ENCODE peak calls at places on chromosomes 5 and 9, in seven cellular contexts. One of them, this sample, is unnamed.

GRCh38 chr9:120693609-120694008 is 20.7 kb downstream of the MEGF9 start:
- DNase-seq in activated CD4-positive, alpha-beta T cell treated with anti-CD3 and anti-CD28 coated beads, Interleukin-2, amount 50 U/mL, for 1 hour: no peak
- DNase-seq in activated CD4-positive, CD25-positive, alpha-beta regulatory T cell treated with anti-CD3 and anti-CD28 coated beads, Interleukin-2, amount 50 U/mL, for 16 hours: no peak
- DNase-seq in A549: peak; percentile 41
- DNase-seq in midbrain: no peak
- DNase-seq in BJ: no peak
- DNase-seq in mesenteric fat pad: no peak
- DNase-seq in this sample: no peak

GRCh38 chr9:95305770-95306492 is 11.6 kb downstream of the FANCC start:
- DNase-seq in midbrain: no peak
- DNase-seq in mesenteric fat pad: no peak
- DNase-seq in activated CD4-positive, CD25-positive, alpha-beta regulatory T cell treated with anti-CD3 and anti-CD28 coated beads, Interleukin-2, amount 50 U/mL, for 16 hours: no peak
- DNase-seq in activated CD4-positive, alpha-beta T cell treated with anti-CD3 and anti-CD28 coated beads, Interleukin-2, amount 50 U/mL, for 1 hour: no peak
- DNase-seq in A549: peak; percentile 22
- DNase-seq in BJ: no peak
- DNase-seq in this sample: no peak

GRCh38 chr9:98726735-98727134 is 18.0 kb upstream of the GABBR2 start:
- DNase-seq in A549: no peak
- DNase-seq in activated CD4-positive, alpha-beta T cell treated with anti-CD3 and anti-CD28 coated beads, Interleukin-2, amount 50 U/mL, for 1 hour: no peak
- DNase-seq in midbrain: peak; percentile 28
- DNase-seq in mesenteric fat pad: no peak
- DNase-seq in BJ: no peak
- DNase-seq in activated CD4-positive, CD25-positive, alpha-beta regulatory T cell treated with anti-CD3 and anti-CD28 coated beads, Interleukin-2, amount 50 U/mL, for 16 hours: no peak
- DNase-seq in this sample: peak; percentile 10

GRCh38 chr5:136620016-136620419 is 254.7 kb upstream of the TRPC7 start:
- DNase-seq in midbrain: no peak
- DNase-seq in activated CD4-positive, CD25-positive, alpha-beta regulatory T cell treated with anti-CD3 and anti-CD28 coated beads, Interleukin-2, amount 50 U/mL, for 16 hours: no peak
- DNase-seq in BJ: peak; percentile 12
- DNase-seq in A549: peak; percentile 16
- DNase-seq in activated CD4-positive, alpha-beta T cell treated with anti-CD3 and anti-CD28 coated beads, Interleukin-2, amount 50 U/mL, for 1 hour: no peak
- DNase-seq in mesenteric fat pad: no peak
- DNase-seq in this sample: no peak

GRCh38 chr5:38745836-38746732 is 99.7 kb upstream of the OSMR start:
- DNase-seq in activated CD4-positive, alpha-beta T cell treated with anti-CD3 and anti-CD28 coated beads, Interleukin-2, amount 50 U/mL, for 1 hour: no peak
- DNase-seq in midbrain: peak; percentile 71
- DNase-seq in activated CD4-positive, CD25-positive, alpha-beta regulatory T cell treated with anti-CD3 and anti-CD28 coated beads, Interleukin-2, amount 50 U/mL, for 16 hours: no peak
- DNase-seq in A549: no peak
- DNase-seq in BJ: no peak
- DNase-seq in mesenteric fat pad: no peak
- DNase-seq in this sample: no peak

GRCh38 chr9:92721548-92721947 is 43.1 kb downstream of the BICD2 start:
- DNase-seq in midbrain: no peak
- DNase-seq in BJ: no peak
- DNase-seq in activated CD4-positive, alpha-beta T cell treated with anti-CD3 and anti-CD28 coated beads, Interleukin-2, amount 50 U/mL, for 1 hour: no peak
- DNase-seq in activated CD4-positive, CD25-positive, alpha-beta regulatory T cell treated with anti-CD3 and anti-CD28 coated beads, Interleukin-2, amount 50 U/mL, for 16 hours: no peak
- DNase-seq in A549: no peak
- DNase-seq in mesenteric fat pad: no peak
- DNase-seq in this sample: no peak

GRCh38 chr9:129164246-129164930 is 13.7 kb downstream of the IER5L start:
- DNase-seq in BJ: no peak
- DNase-seq in A549: no peak
- DNase-seq in midbrain: peak; percentile 27
- DNase-seq in activated CD4-positive, CD25-positive, alpha-beta regulatory T cell treated with anti-CD3 and anti-CD28 coated beads, Interleukin-2, amount 50 U/mL, for 16 hours: no peak
- DNase-seq in mesenteric fat pad: no peak
- DNase-seq in activated CD4-positive, alpha-beta T cell treated with anti-CD3 and anti-CD28 coated beads, Interleukin-2, amount 50 U/mL, for 1 hour: no peak
- DNase-seq in this sample: no peak

GRCh38 chr9:115107701-115108100 is 10.3 kb downstream of the TNC start:
- DNase-seq in mesenteric fat pad: no peak
- DNase-seq in BJ: no peak
- DNase-seq in activated CD4-positive, alpha-beta T cell treated with anti-CD3 and anti-CD28 coated beads, Interleukin-2, amount 50 U/mL, for 1 hour: no peak
- DNase-seq in A549: no peak
- DNase-seq in midbrain: no peak
- DNase-seq in activated CD4-positive, CD25-positive, alpha-beta regulatory T cell treated with anti-CD3 and anti-CD28 coated beads, Interleukin-2, amount 50 U/mL, for 16 hours: no peak
- DNase-seq in this sample: no peak

GRCh38 chr5:6145616-6146237 is 232.6 kb downstream of the MED10 start:
- DNase-seq in A549: no peak
- DNase-seq in BJ: no peak
- DNase-seq in midbrain: no peak
- DNase-seq in mesenteric fat pad: no peak
- DNase-seq in activated CD4-positive, alpha-beta T cell treated with anti-CD3 and anti-CD28 coated beads, Interleukin-2, amount 50 U/mL, for 1 hour: no peak
- DNase-seq in activated CD4-positive, CD25-positive, alpha-beta regulatory T cell treated with anti-CD3 and anti-CD28 coated beads, Interleukin-2, amount 50 U/mL, for 16 hours: no peak
- DNase-seq in this sample: no peak

GRCh38 chr9:137504432-137504777 is 45.3 kb upstream of the NSMF start:
- DNase-seq in activated CD4-positive, alpha-beta T cell treated with anti-CD3 and anti-CD28 coated beads, Interleukin-2, amount 50 U/mL, for 1 hour: no peak
- DNase-seq in BJ: no peak
- DNase-seq in midbrain: no peak
- DNase-seq in mesenteric fat pad: no peak
- DNase-seq in activated CD4-positive, CD25-positive, alpha-beta regulatory T cell treated with anti-CD3 and anti-CD28 coated beads, Interleukin-2, amount 50 U/mL, for 16 hours: no peak
- DNase-seq in A549: no peak
- DNase-seq in this sample: no peak

GRCh38 chr9:136518623-136519022 is 27.2 kb downstream of the NOTCH1 start:
- DNase-seq in activated CD4-positive, alpha-beta T cell treated with anti-CD3 and anti-CD28 coated beads, Interleukin-2, amount 50 U/mL, for 1 hour: no peak
- DNase-seq in mesenteric fat pad: no peak
- DNase-seq in BJ: no peak
- DNase-seq in activated CD4-positive, CD25-positive, alpha-beta regulatory T cell treated with anti-CD3 and anti-CD28 coated beads, Interleukin-2, amount 50 U/mL, for 16 hours: no peak
- DNase-seq in A549: peak; percentile 31
- DNase-seq in midbrain: no peak
- DNase-seq in this sample: no peak

GRCh38 chr9:119667163-119667562 is 297.9 kb upstream of the BRINP1 start:
- DNase-seq in activated CD4-positive, CD25-positive, alpha-beta regulatory T cell treated with anti-CD3 and anti-CD28 coated beads, Interleukin-2, amount 50 U/mL, for 16 hours: no peak
- DNase-seq in midbrain: no peak
- DNase-seq in A549: no peak
- DNase-seq in mesenteric fat pad: no peak
- DNase-seq in BJ: no peak
- DNase-seq in activated CD4-positive, alpha-beta T cell treated with anti-CD3 and anti-CD28 coated beads, Interleukin-2, amount 50 U/mL, for 1 hour: no peak
- DNase-seq in this sample: no peak

GRCh38 chr5:117454716-117455212 is 880.1 kb upstream of the SEMA6A start:
- DNase-seq in BJ: no peak
- DNase-seq in activated CD4-positive, CD25-positive, alpha-beta regulatory T cell treated with anti-CD3 and anti-CD28 coated beads, Interleukin-2, amount 50 U/mL, for 16 hours: no peak
- DNase-seq in midbrain: no peak
- DNase-seq in activated CD4-positive, alpha-beta T cell treated with anti-CD3 and anti-CD28 coated beads, Interleukin-2, amount 50 U/mL, for 1 hour: peak; percentile 29
- DNase-seq in mesenteric fat pad: no peak
- DNase-seq in A549: peak; percentile 42
- DNase-seq in this sample: peak; percentile 83

GRCh38 chr5:157449011-157449723 is 10.8 kb upstream of the NIPAL4 start:
- DNase-seq in activated CD4-positive, alpha-beta T cell treated with anti-CD3 and anti-CD28 coated beads, Interleukin-2, amount 50 U/mL, for 1 hour: no peak
- DNase-seq in activated CD4-positive, CD25-positive, alpha-beta regulatory T cell treated with anti-CD3 and anti-CD28 coated beads, Interleukin-2, amount 50 U/mL, for 16 hours: no peak
- DNase-seq in mesenteric fat pad: no peak
- DNase-seq in BJ: no peak
- DNase-seq in A549: no peak
- DNase-seq in midbrain: peak; percentile 50
- DNase-seq in this sample: no peak

GRCh38 chr5:146947181-146947941 is 68.8 kb upstream of the PPP2R2B start:
- DNase-seq in BJ: no peak
- DNase-seq in activated CD4-positive, alpha-beta T cell treated with anti-CD3 and anti-CD28 coated beads, Interleukin-2, amount 50 U/mL, for 1 hour: no peak
- DNase-seq in mesenteric fat pad: no peak
- DNase-seq in A549: peak; percentile 27
- DNase-seq in activated CD4-positive, CD25-positive, alpha-beta regulatory T cell treated with anti-CD3 and anti-CD28 coated beads, Interleukin-2, amount 50 U/mL, for 16 hours: no peak
- DNase-seq in midbrain: no peak
- DNase-seq in this sample: peak; percentile 26

GRCh38 chr5:160835818-160836528 is 16.0 kb downstream of the ATP10B start:
- DNase-seq in A549: no peak
- DNase-seq in activated CD4-positive, CD25-positive, alpha-beta regulatory T cell treated with anti-CD3 and anti-CD28 coated beads, Interleukin-2, amount 50 U/mL, for 16 hours: no peak
- DNase-seq in BJ: no peak
- DNase-seq in midbrain: no peak
- DNase-seq in mesenteric fat pad: no peak
- DNase-seq in activated CD4-positive, alpha-beta T cell treated with anti-CD3 and anti-CD28 coated beads, Interleukin-2, amount 50 U/mL, for 1 hour: no peak
- DNase-seq in this sample: peak; percentile 45